ENCODE peak calls at places on chromosomes 5 and 9, in nine cellular contexts. One of them, this sample, is unnamed.
A peak's percentile ranks its signal among the peaks of the same experiment; 100 is the strongest.

GRCh38 chr5:52840286-52841050 is 52.8 kb downstream of the ITGA1 start:
- DNase-seq in IMR-90: peak; percentile 59
- DNase-seq in mesothelial cell of epicardium: no peak
- DNase-seq in GM20000: no peak
- DNase-seq in astrocyte: peak; percentile 26
- DNase-seq in bronchial epithelial cell: no peak
- DNase-seq in fibroblast of mammary gland: no peak
- DNase-seq in AG04449: no peak
- DNase-seq in AG04450: no peak
- DNase-seq in this sample: no peak

GRCh38 chr5:170362102-170362501 is 27.1 kb downstream of the KCNMB1 start:
- DNase-seq in fibroblast of mammary gland: no peak
- DNase-seq in IMR-90: no peak
- DNase-seq in astrocyte: no peak
- DNase-seq in AG04450: no peak
- DNase-seq in mesothelial cell of epicardium: no peak
- DNase-seq in bronchial epithelial cell: no peak
- DNase-seq in GM20000: no peak
- DNase-seq in AG04449: no peak
- DNase-seq in this sample: no peak

GRCh38 chr9:89455356-89455824 is 42.5 kb downstream of the SEMA4D start:
- DNase-seq in fibroblast of mammary gland: no peak
- DNase-seq in AG04449: no peak
- DNase-seq in GM20000: no peak
- DNase-seq in IMR-90: no peak
- DNase-seq in AG04450: no peak
- DNase-seq in mesothelial cell of epicardium: no peak
- DNase-seq in astrocyte: no peak
- DNase-seq in bronchial epithelial cell: no peak
- DNase-seq in this sample: peak; percentile 55

GRCh38 chr9:114619205-114619758 is 8.2 kb downstream of the TMEM268 start:
- DNase-seq in IMR-90: no peak
- DNase-seq in AG04449: no peak
- DNase-seq in GM20000: peak; percentile 50
- DNase-seq in bronchial epithelial cell: peak; percentile 55
- DNase-seq in mesothelial cell of epicardium: no peak
- DNase-seq in AG04450: no peak
- DNase-seq in astrocyte: no peak
- DNase-seq in fibroblast of mammary gland: no peak
- DNase-seq in this sample: peak; percentile 14

GRCh38 chr5:44638286-44638869 is 170.4 kb upstream of the MRPS30 start:
- DNase-seq in GM20000: no peak
- DNase-seq in IMR-90: no peak
- DNase-seq in bronchial epithelial cell: no peak
- DNase-seq in fibroblast of mammary gland: no peak
- DNase-seq in astrocyte: no peak
- DNase-seq in mesothelial cell of epicardium: no peak
- DNase-seq in AG04449: no peak
- DNase-seq in AG04450: no peak
- DNase-seq in this sample: no peak

GRCh38 chr5:91383956-91384300 is 811 bp upstream of the ARRDC3 start:
- DNase-seq in GM20000: no peak
- DNase-seq in mesothelial cell of epicardium: no peak
- DNase-seq in AG04449: no peak
- DNase-seq in IMR-90: no peak
- DNase-seq in astrocyte: no peak
- DNase-seq in fibroblast of mammary gland: no peak
- DNase-seq in AG04450: no peak
- DNase-seq in bronchial epithelial cell: no peak
- DNase-seq in this sample: no peak

GRCh38 chr5:30103056-30104020 is 1090.1 kb upstream of the CDH6 start:
- DNase-seq in mesothelial cell of epicardium: no peak
- DNase-seq in IMR-90: no peak
- DNase-seq in bronchial epithelial cell: no peak
- DNase-seq in AG04449: no peak
- DNase-seq in astrocyte: peak; percentile 59
- DNase-seq in AG04450: no peak
- DNase-seq in GM20000: no peak
- DNase-seq in fibroblast of mammary gland: no peak
- DNase-seq in this sample: no peak

GRCh38 chr5:59385700-59386099 is 507.8 kb downstream of the PDE4D start:
- DNase-seq in fibroblast of mammary gland: no peak
- DNase-seq in astrocyte: no peak
- DNase-seq in bronchial epithelial cell: no peak
- DNase-seq in IMR-90: no peak
- DNase-seq in AG04450: no peak
- DNase-seq in mesothelial cell of epicardium: no peak
- DNase-seq in GM20000: no peak
- DNase-seq in AG04449: no peak
- DNase-seq in this sample: no peak

GRCh38 chr9:83410701-83411100 is 127.5 kb downstream of the FRMD3 start:
- DNase-seq in mesothelial cell of epicardium: no peak
- DNase-seq in bronchial epithelial cell: no peak
- DNase-seq in astrocyte: no peak
- DNase-seq in IMR-90: no peak
- DNase-seq in AG04449: no peak
- DNase-seq in fibroblast of mammary gland: no peak
- DNase-seq in AG04450: no peak
- DNase-seq in GM20000: no peak
- DNase-seq in this sample: no peak

GRCh38 chr9:89116064-89116817 is 62.4 kb downstream of the SHC3 start:
- DNase-seq in astrocyte: peak; percentile 83
- DNase-seq in fibroblast of mammary gland: peak; percentile 96
- DNase-seq in IMR-90: peak; percentile 95
- DNase-seq in mesothelial cell of epicardium: no peak
- DNase-seq in GM20000: no peak
- DNase-seq in AG04450: peak; percentile 51
- DNase-seq in AG04449: peak; percentile 26
- DNase-seq in bronchial epithelial cell: peak; percentile 18
- DNase-seq in this sample: no peak

GRCh38 chr5:149439899-149440655 is 61.0 kb upstream of the IL17B start:
- DNase-seq in GM20000: no peak
- DNase-seq in mesothelial cell of epicardium: no peak
- DNase-seq in bronchial epithelial cell: peak; percentile 98
- DNase-seq in AG04449: no peak
- DNase-seq in AG04450: no peak
- DNase-seq in fibroblast of mammary gland: peak; percentile 58
- DNase-seq in IMR-90: peak; percentile 47
- DNase-seq in astrocyte: peak; percentile 71
- DNase-seq in this sample: peak; percentile 22

GRCh38 chr5:9239626-9240025 is 306.2 kb downstream of the SEMA5A start:
- DNase-seq in mesothelial cell of epicardium: no peak
- DNase-seq in astrocyte: no peak
- DNase-seq in AG04449: no peak
- DNase-seq in AG04450: no peak
- DNase-seq in GM20000: no peak
- DNase-seq in bronchial epithelial cell: peak; percentile 57
- DNase-seq in IMR-90: peak; percentile 67
- DNase-seq in fibroblast of mammary gland: no peak
- DNase-seq in this sample: no peak

GRCh38 chr5:168971100-168971499 is 329.8 kb downstream of the SLIT3 start:
- DNase-seq in fibroblast of mammary gland: no peak
- DNase-seq in mesothelial cell of epicardium: no peak
- DNase-seq in bronchial epithelial cell: no peak
- DNase-seq in GM20000: no peak
- DNase-seq in AG04449: no peak
- DNase-seq in IMR-90: no peak
- DNase-seq in AG04450: no peak
- DNase-seq in astrocyte: no peak
- DNase-seq in this sample: no peak

GRCh38 chr5:61277190-61277589 is 54.9 kb upstream of the ZSWIM6 start:
- DNase-seq in mesothelial cell of epicardium: no peak
- DNase-seq in astrocyte: peak; percentile 49
- DNase-seq in AG04450: peak; percentile 13
- DNase-seq in bronchial epithelial cell: no peak
- DNase-seq in GM20000: peak; percentile 43
- DNase-seq in IMR-90: peak; percentile 64
- DNase-seq in AG04449: no peak
- DNase-seq in fibroblast of mammary gland: peak; percentile 46
- DNase-seq in this sample: peak; percentile 34

GRCh38 chr5:109407913-109408312 is 1.9 kb downstream of the PJA2 start:
- DNase-seq in fibroblast of mammary gland: no peak
- DNase-seq in AG04449: no peak
- DNase-seq in mesothelial cell of epicardium: no peak
- DNase-seq in IMR-90: no peak
- DNase-seq in GM20000: peak; percentile 9
- DNase-seq in AG04450: no peak
- DNase-seq in bronchial epithelial cell: no peak
- DNase-seq in astrocyte: no peak
- DNase-seq in this sample: no peak

GRCh38 chr5:142324377-142324870 is 397 bp downstream of the SPRY4 start:
- DNase-seq in GM20000: peak; percentile 54
- DNase-seq in AG04449: no peak
- DNase-seq in astrocyte: no peak
- DNase-seq in mesothelial cell of epicardium: peak; percentile 34
- DNase-seq in fibroblast of mammary gland: peak; percentile 36
- DNase-seq in IMR-90: no peak
- DNase-seq in AG04450: no peak
- DNase-seq in bronchial epithelial cell: no peak
- DNase-seq in this sample: no peak
- TF ChIP-seq CTCF in GM20000: no peak
- TF ChIP-seq CTCF in AG04449: peak; percentile 37
- TF ChIP-seq CTCF in astrocyte: no peak
- TF ChIP-seq CTCF in mesothelial cell of epicardium: no peak
- TF ChIP-seq CTCF in fibroblast of mammary gland: no peak
- TF ChIP-seq CTCF in IMR-90: peak; percentile 27
- TF ChIP-seq CTCF in AG04450: peak; percentile 44
- TF ChIP-seq CTCF in bronchial epithelial cell: peak; percentile 45
- TF ChIP-seq CTCF in this sample: peak; percentile 33

GRCh38 chr9:128101690-128102089 is 25.8 kb downstream of the PTGES2 start:
- DNase-seq in astrocyte: no peak
- DNase-seq in mesothelial cell of epicardium: no peak
- DNase-seq in AG04450: no peak
- DNase-seq in GM20000: no peak
- DNase-seq in AG04449: no peak
- DNase-seq in IMR-90: no peak
- DNase-seq in bronchial epithelial cell: no peak
- DNase-seq in fibroblast of mammary gland: no peak
- DNase-seq in this sample: no peak

GRCh38 chr9:128102196-128102595 is 25.3 kb downstream of the PTGES2 start:
- DNase-seq in AG04449: no peak
- DNase-seq in GM20000: no peak
- DNase-seq in bronchial epithelial cell: no peak
- DNase-seq in fibroblast of mammary gland: no peak
- DNase-seq in mesothelial cell of epicardium: no peak
- DNase-seq in astrocyte: no peak
- DNase-seq in IMR-90: no peak
- DNase-seq in AG04450: no peak
- DNase-seq in this sample: no peak

GRCh38 chr9:128104171-128104618 is 23.3 kb downstream of the PTGES2 start:
- DNase-seq in bronchial epithelial cell: no peak
- DNase-seq in fibroblast of mammary gland: no peak
- DNase-seq in astrocyte: no peak
- DNase-seq in AG04450: no peak
- DNase-seq in mesothelial cell of epicardium: no peak
- DNase-seq in IMR-90: no peak
- DNase-seq in AG04449: no peak
- DNase-seq in GM20000: no peak
- DNase-seq in this sample: no peak

GRCh38 chr9:128102861-128103588 is 24.5 kb downstream of the PTGES2 start:
- DNase-seq in AG04449: no peak
- DNase-seq in fibroblast of mammary gland: no peak
- DNase-seq in bronchial epithelial cell: no peak
- DNase-seq in AG04450: no peak
- DNase-seq in mesothelial cell of epicardium: no peak
- DNase-seq in astrocyte: no peak
- DNase-seq in GM20000: no peak
- DNase-seq in IMR-90: no peak
- DNase-seq in this sample: no peak

GRCh38 chr9:128103589-128103962 is 24.0 kb downstream of the PTGES2 start:
- DNase-seq in mesothelial cell of epicardium: no peak
- DNase-seq in GM20000: no peak
- DNase-seq in fibroblast of mammary gland: no peak
- DNase-seq in bronchial epithelial cell: no peak
- DNase-seq in AG04450: no peak
- DNase-seq in AG04449: no peak
- DNase-seq in IMR-90: no peak
- DNase-seq in astrocyte: no peak
- DNase-seq in this sample: peak; percentile 68
- TF ChIP-seq CTCF in mesothelial cell of epicardium: no peak
- TF ChIP-seq CTCF in GM20000: no peak
- TF ChIP-seq CTCF in fibroblast of mammary gland: no peak
- TF ChIP-seq CTCF in bronchial epithelial cell: peak; percentile 22
- TF ChIP-seq CTCF in AG04450: peak; percentile 32
- TF ChIP-seq CTCF in AG04449: no peak
- TF ChIP-seq CTCF in IMR-90: peak; percentile 10
- TF ChIP-seq CTCF in astrocyte: no peak
- TF ChIP-seq CTCF in this sample: peak; percentile 53

GRCh38 chr5:32471784-32472183 is 27.2 kb upstream of the ZFR start:
- DNase-seq in fibroblast of mammary gland: no peak
- DNase-seq in bronchial epithelial cell: no peak
- DNase-seq in GM20000: no peak
- DNase-seq in AG04450: no peak
- DNase-seq in mesothelial cell of epicardium: no peak
- DNase-seq in AG04449: no peak
- DNase-seq in astrocyte: no peak
- DNase-seq in IMR-90: no peak
- DNase-seq in this sample: no peak
- TF ChIP-seq CTCF in fibroblast of mammary gland: no peak
- TF ChIP-seq CTCF in bronchial epithelial cell: no peak
- TF ChIP-seq CTCF in GM20000: no peak
- TF ChIP-seq CTCF in AG04450: no peak
- TF ChIP-seq CTCF in mesothelial cell of epicardium: no peak
- TF ChIP-seq CTCF in AG04449: no peak
- TF ChIP-seq CTCF in astrocyte: no peak
- TF ChIP-seq CTCF in IMR-90: no peak
- TF ChIP-seq CTCF in this sample: no peak

GRCh38 chr5:144292029-144292428 is 121.4 kb downstream of the KCTD16 start:
- DNase-seq in IMR-90: no peak
- DNase-seq in mesothelial cell of epicardium: no peak
- DNase-seq in GM20000: no peak
- DNase-seq in AG04449: no peak
- DNase-seq in fibroblast of mammary gland: no peak
- DNase-seq in bronchial epithelial cell: no peak
- DNase-seq in astrocyte: no peak
- DNase-seq in AG04450: no peak
- DNase-seq in this sample: no peak

GRCh38 chr5:144297083-144297482 is 126.4 kb downstream of the KCTD16 start:
- DNase-seq in AG04450: no peak
- DNase-seq in GM20000: no peak
- DNase-seq in fibroblast of mammary gland: no peak
- DNase-seq in mesothelial cell of epicardium: no peak
- DNase-seq in astrocyte: no peak
- DNase-seq in AG04449: no peak
- DNase-seq in bronchial epithelial cell: no peak
- DNase-seq in IMR-90: no peak
- DNase-seq in this sample: no peak

GRCh38 chr5:144298658-144299057 is 128.0 kb downstream of the KCTD16 start:
- DNase-seq in mesothelial cell of epicardium: no peak
- DNase-seq in astrocyte: no peak
- DNase-seq in IMR-90: no peak
- DNase-seq in AG04450: no peak
- DNase-seq in fibroblast of mammary gland: no peak
- DNase-seq in bronchial epithelial cell: no peak
- DNase-seq in GM20000: no peak
- DNase-seq in AG04449: no peak
- DNase-seq in this sample: no peak

GRCh38 chr5:144295284-144295683 is 124.6 kb downstream of the KCTD16 start:
- DNase-seq in bronchial epithelial cell: no peak
- DNase-seq in astrocyte: no peak
- DNase-seq in AG04450: no peak
- DNase-seq in AG04449: no peak
- DNase-seq in IMR-90: no peak
- DNase-seq in fibroblast of mammary gland: no peak
- DNase-seq in mesothelial cell of epicardium: no peak
- DNase-seq in GM20000: no peak
- DNase-seq in this sample: no peak
- TF ChIP-seq CTCF in bronchial epithelial cell: no peak
- TF ChIP-seq CTCF in astrocyte: no peak
- TF ChIP-seq CTCF in AG04450: no peak
- TF ChIP-seq CTCF in AG04449: no peak
- TF ChIP-seq CTCF in IMR-90: no peak
- TF ChIP-seq CTCF in fibroblast of mammary gland: no peak
- TF ChIP-seq CTCF in mesothelial cell of epicardium: no peak
- TF ChIP-seq CTCF in GM20000: no peak
- TF ChIP-seq CTCF in this sample: no peak